ENCODE peak calls at places on chromosomes 11 and 22, in ten cellular contexts. M is GM12878; Z is stimulated activated CD8-positive, alpha-beta memory T cell treated with anti-CD3 and anti-CD28 coated beads, Interleukin-7, amount 100 ng/mL, for 24 hours; K is cardiac fibroblast; R is H7; F is glutamatergic neuron; V is stimulated activated CD4-positive, alpha-beta T cell treated with anti-CD3 and anti-CD28 coated beads, Interleukin-1b, Interleukin-23, amount 100 ng/mL, for 48 hours; E is kidney glomerular epithelial cell; A is activated CD8-positive, alpha-beta memory T cell treated with anti-CD3 and anti-CD28 coated beads, Interleukin-2, amount 50 U/mL, for 48 hours; Q is AG04450. W is an unnamed sample.

GRCh38 chr11:113176971-113177370 is 137.4 kb upstream of the TTC12 start:
- DNase-seq in A (no peak), R (no peak), K (peak), M (no peak), F (no peak), Z (no peak), Q (no peak), E (peak), V (no peak), W (peak)

GRCh38 chr11:35087648-35088047 is 51.3 kb upstream of the CD44 start:
- DNase-seq in K (peak), E (no peak), F (no peak), Z (no peak), A (no peak), V (no peak), M (no peak), Q (no peak), R (no peak), W (no peak)

GRCh38 chr22:17213976-17214375 is 5.3 kb downstream of the ADA2 start:
- DNase-seq in Z (no peak), M (no peak), F (peak), A (peak), Q (no peak), E (peak), R (peak), K (peak), V (peak), W (no peak)

GRCh38 chr11:65303542-65303941 is 11.1 kb upstream of the CDC42EP2 start:
- DNase-seq in Q (no peak), K (no peak), F (no peak), R (no peak), V (no peak), Z (no peak), A (no peak), M (no peak), E (no peak), W (no peak)

GRCh38 chr11:93908689-93909088 is 58.3 kb upstream of the VSTM5 start:
- DNase-seq in K (peak), M (no peak), E (peak), R (no peak), A (no peak), V (no peak), Z (no peak), F (no peak), Q (peak), W (peak)

GRCh38 chr22:24727218-24727851 is 47.2 kb downstream of the PIWIL3 start:
- DNase-seq in M (no peak), Q (peak), Z (no peak), K (peak), A (no peak), V (no peak), E (peak), F (no peak), R (no peak), W (peak)

GRCh38 chr11:14956111-14956510 is 16.0 kb downstream of the CALCA start:
- DNase-seq in A (no peak), K (no peak), E (no peak), F (no peak), V (no peak), Z (no peak), Q (no peak), R (no peak), M (no peak), W (no peak)

GRCh38 chr11:79439430-79439892 is 1.4 kb downstream of the TENM4 start:
- DNase-seq in E (no peak), F (no peak), R (peak), Q (no peak), M (no peak), V (no peak), Z (no peak), K (peak), A (no peak), W (no peak)

GRCh38 chr22:46453006-46453828 is 84.2 kb downstream of the CELSR1 start:
- DNase-seq in E (no peak), M (no peak), K (no peak), Q (no peak), R (no peak), V (no peak), Z (no peak), A (no peak), F (no peak), W (no peak)

GRCh38 chr11:70578831-70579230 is 180.5 kb downstream of the CTTN start:
- DNase-seq in K (no peak), A (no peak), F (no peak), V (no peak), Q (no peak), Z (no peak), M (no peak), E (no peak), R (peak), W (no peak)

GRCh38 chr11:35289821-35290220 is 129.5 kb downstream of the SLC1A2 start:
- DNase-seq in A (no peak), E (no peak), K (peak), R (no peak), F (no peak), Z (no peak), M (no peak), V (no peak), Q (no peak), W (peak)

GRCh38 chr11:8867856-8868705 is 42.9 kb upstream of the AKIP1 start:
- DNase-seq in Q (no peak), Z (no peak), A (no peak), R (no peak), K (peak), V (no peak), M (no peak), E (no peak), F (no peak), W (no peak)

GRCh38 chr11:4178813-4179662 is 84.4 kb downstream of the RRM1 start:
- DNase-seq in Z (no peak), V (no peak), E (no peak), A (no peak), F (no peak), Q (no peak), M (no peak), R (no peak), K (no peak), W (no peak)

GRCh38 chr11:42234381-42235035 is 775.1 kb upstream of the LRRC4C start:
- DNase-seq in A (no peak), K (peak), Z (no peak), Q (no peak), R (no peak), E (peak), M (no peak), F (no peak), V (no peak), W (no peak)

GRCh38 chr22:49703990-49704344 is 123.7 kb downstream of the BRD1 start:
- DNase-seq in R (no peak), V (no peak), F (no peak), K (no peak), A (peak), M (no peak), Z (no peak), Q (no peak), E (no peak), W (no peak)

GRCh38 chr22:27159716-27160295 is 502.4 kb downstream of the MIAT start:
- DNase-seq in E (no peak), M (no peak), Z (no peak), R (no peak), K (no peak), V (no peak), A (no peak), F (no peak), Q (no peak), W (no peak)

GRCh38 chr11:117419915-117420485 is 92.3 kb downstream of the CEP164 start:
- DNase-seq in F (no peak), R (no peak), E (no peak), Q (no peak), Z (no peak), A (no peak), V (no peak), M (no peak), K (no peak), W (no peak)

GRCh38 chr11:14643697-14644395 is at the start of gene PDE3B:
- DNase-seq in F (peak), K (peak), R (peak), Z (peak), M (no peak), Q (no peak), E (peak), A (peak), V (peak), W (no peak)

GRCh38 chr11:81585534-81585933 is 1148.1 kb downstream of the FAM181B start:
- DNase-seq in K (no peak), R (no peak), M (no peak), V (no peak), Q (no peak), F (no peak), A (no peak), Z (no peak), E (no peak), W (no peak)

GRCh38 chr11:109794501-109794900 is 298.7 kb upstream of the ZC3H12C start:
- DNase-seq in A (no peak), Q (no peak), K (peak), V (no peak), E (no peak), R (no peak), Z (no peak), M (no peak), F (no peak), W (no peak)